ENCODE peak calls at places on chromosome 6, in seven cellular contexts. One of them, this sample, is unnamed. For H3K27me3, the result is how much of the 10 kb centered on the place peaks cover.

GRCh38 chr6:137970368-137970767 is 103.3 kb downstream of the TNFAIP3 start:
- DNase-seq in uterus: no peak
- DNase-seq in GM12878: no peak
- DNase-seq in body of pancreas: no peak
- DNase-seq in breast epithelium: no peak
- DNase-seq in adrenal gland: no peak
- DNase-seq in K562: no peak
- DNase-seq in this sample: no peak

GRCh38 chr6:135115411-135116293 is 61.0 kb upstream of the HBS1L start:
- DNase-seq in adrenal gland: no peak
- DNase-seq in breast epithelium: no peak
- DNase-seq in K562: no peak
- DNase-seq in GM12878: no peak
- DNase-seq in body of pancreas: no peak
- DNase-seq in uterus: no peak
- DNase-seq in this sample: no peak

GRCh38 chr6:97198181-97198580 is 84.8 kb downstream of the MMS22L start:
- DNase-seq in uterus: no peak
- DNase-seq in K562: no peak
- DNase-seq in body of pancreas: no peak
- DNase-seq in adrenal gland: no peak
- DNase-seq in breast epithelium: no peak
- DNase-seq in GM12878: no peak
- DNase-seq in this sample: no peak

GRCh38 chr6:984031-984430 is 291.1 kb upstream of the EXOC2 start:
- DNase-seq in K562: no peak
- DNase-seq in GM12878: no peak
- DNase-seq in breast epithelium: no peak
- DNase-seq in body of pancreas: no peak
- DNase-seq in uterus: no peak
- DNase-seq in adrenal gland: no peak
- DNase-seq in this sample: no peak

GRCh38 chr6:129679758-129680157 is 30.2 kb downstream of the ARHGAP18 start:
- DNase-seq in breast epithelium: no peak
- DNase-seq in GM12878: no peak
- DNase-seq in K562: peak
- DNase-seq in body of pancreas: no peak
- DNase-seq in adrenal gland: no peak
- DNase-seq in uterus: no peak
- DNase-seq in this sample: no peak

GRCh38 chr6:112296694-112297093 is 42.3 kb upstream of the LAMA4 start:
- DNase-seq in adrenal gland: no peak
- DNase-seq in body of pancreas: no peak
- DNase-seq in uterus: no peak
- DNase-seq in K562: no peak
- DNase-seq in GM12878: no peak
- DNase-seq in breast epithelium: no peak
- DNase-seq in this sample: no peak

GRCh38 chr6:34462561-34462971 is 3.3 kb upstream of the PACSIN1 start:
- DNase-seq in K562: peak
- DNase-seq in GM12878: no peak
- DNase-seq in breast epithelium: no peak
- DNase-seq in adrenal gland: peak
- DNase-seq in uterus: no peak
- DNase-seq in body of pancreas: peak
- DNase-seq in this sample: no peak

GRCh38 chr6:111076024-111076680 is 11.2 kb upstream of the SLC16A10 start:
- DNase-seq in breast epithelium: no peak
- DNase-seq in uterus: no peak
- DNase-seq in GM12878: no peak
- DNase-seq in K562: no peak
- DNase-seq in adrenal gland: peak
- DNase-seq in body of pancreas: no peak
- DNase-seq in this sample: no peak

GRCh38 chr6:35601331-35602132 is 87.2 kb downstream of the FKBP5 start:
- DNase-seq in GM12878: no peak
- DNase-seq in adrenal gland: peak
- DNase-seq in K562: no peak
- DNase-seq in uterus: peak
- DNase-seq in body of pancreas: peak
- DNase-seq in breast epithelium: no peak
- DNase-seq in this sample: peak

GRCh38 chr6:112979830-112980229 is 632.7 kb downstream of the RFPL4B start:
- DNase-seq in adrenal gland: no peak
- DNase-seq in breast epithelium: no peak
- DNase-seq in body of pancreas: no peak
- DNase-seq in GM12878: no peak
- DNase-seq in K562: no peak
- DNase-seq in uterus: no peak
- DNase-seq in this sample: no peak

GRCh38 chr6:39114395-39114706 is 635 bp downstream of the SAYSD1 start:
- DNase-seq in body of pancreas: no peak
- DNase-seq in uterus: no peak
- DNase-seq in GM12878: no peak
- DNase-seq in K562: no peak
- DNase-seq in breast epithelium: no peak
- DNase-seq in adrenal gland: no peak
- DNase-seq in this sample: no peak

GRCh38 chr6:158284340-158285210 is 27.7 kb upstream of the TULP4 start:
- DNase-seq in adrenal gland: no peak
- DNase-seq in K562: no peak
- DNase-seq in body of pancreas: no peak
- DNase-seq in uterus: peak
- DNase-seq in breast epithelium: no peak
- DNase-seq in GM12878: no peak
- DNase-seq in this sample: no peak

GRCh38 chr6:167441653-167442644 is 117.1 kb downstream of the TTLL2 start:
- DNase-seq in uterus: no peak
- DNase-seq in body of pancreas: no peak
- DNase-seq in K562: no peak
- DNase-seq in adrenal gland: no peak
- DNase-seq in breast epithelium: no peak
- DNase-seq in GM12878: no peak
- DNase-seq in this sample: no peak

GRCh38 chr6:10202111-10202510 is 212.8 kb downstream of the TFAP2A start:
- DNase-seq in GM12878: no peak
- DNase-seq in breast epithelium: no peak
- DNase-seq in uterus: no peak
- DNase-seq in K562: no peak
- DNase-seq in adrenal gland: no peak
- DNase-seq in body of pancreas: no peak
- DNase-seq in this sample: no peak

GRCh38 chr6:134678436-134678889 is 271.4 kb downstream of the ALDH8A1 start:
- DNase-seq in adrenal gland: peak
- DNase-seq in body of pancreas: peak
- DNase-seq in K562: no peak
- DNase-seq in GM12878: no peak
- DNase-seq in uterus: peak
- DNase-seq in breast epithelium: no peak
- DNase-seq in this sample: no peak

GRCh38 chr6:12132351-12133222 is 120.5 kb downstream of the HIVEP1 start:
- DNase-seq in K562: no peak
- DNase-seq in GM12878: no peak
- DNase-seq in body of pancreas: no peak
- DNase-seq in uterus: no peak
- DNase-seq in adrenal gland: no peak
- DNase-seq in breast epithelium: no peak
- DNase-seq in this sample: no peak

DNA sequence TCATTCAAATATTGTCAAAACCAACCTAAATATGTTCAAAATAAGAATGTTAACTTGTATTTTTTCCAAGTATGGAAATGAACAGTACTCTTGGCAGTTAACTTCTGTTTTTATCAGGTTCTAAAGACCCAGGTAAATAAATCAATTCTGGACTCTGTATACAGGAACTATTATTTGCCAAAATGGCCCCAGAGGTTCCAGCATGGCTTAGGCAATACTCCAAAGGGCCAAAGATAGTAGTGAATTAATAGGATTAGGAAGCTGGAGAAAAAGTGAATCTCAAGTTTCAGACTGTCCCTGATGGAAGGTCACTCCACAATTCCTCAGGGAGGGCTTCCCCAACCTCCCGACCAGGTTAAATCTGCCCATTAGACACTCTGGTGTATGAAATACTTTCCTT is 6.7 kb downstream of the BACH2 start:
- DNase-seq in adrenal gland: no peak
- DNase-seq in body of pancreas: no peak
- DNase-seq in uterus: no peak
- DNase-seq in K562: no peak
- DNase-seq in GM12878: no peak
- DNase-seq in breast epithelium: no peak
- DNase-seq in this sample: no peak
- H3K27me3 ChIP-seq in adrenal gland: under half
- H3K27me3 ChIP-seq in body of pancreas: under half
- H3K27me3 ChIP-seq in uterus: under half
- H3K27me3 ChIP-seq in K562: under half
- H3K27me3 ChIP-seq in GM12878: under half
- H3K27me3 ChIP-seq in breast epithelium: under half
- H3K27me3 ChIP-seq in this sample: under half

GRCh38 chr6:44245912-44246662 is 814 bp upstream of the HSP90AB1 start:
- DNase-seq in K562: peak
- DNase-seq in adrenal gland: peak
- DNase-seq in uterus: peak
- DNase-seq in body of pancreas: peak
- DNase-seq in breast epithelium: peak
- DNase-seq in GM12878: no peak
- DNase-seq in this sample: peak
- TF ChIP-seq CTCF in K562: peak
- TF ChIP-seq CTCF in adrenal gland: peak
- TF ChIP-seq CTCF in uterus: peak
- TF ChIP-seq CTCF in body of pancreas: no peak
- TF ChIP-seq CTCF in breast epithelium: no peak
- TF ChIP-seq CTCF in GM12878: peak
- TF ChIP-seq CTCF in this sample: peak

DNA sequence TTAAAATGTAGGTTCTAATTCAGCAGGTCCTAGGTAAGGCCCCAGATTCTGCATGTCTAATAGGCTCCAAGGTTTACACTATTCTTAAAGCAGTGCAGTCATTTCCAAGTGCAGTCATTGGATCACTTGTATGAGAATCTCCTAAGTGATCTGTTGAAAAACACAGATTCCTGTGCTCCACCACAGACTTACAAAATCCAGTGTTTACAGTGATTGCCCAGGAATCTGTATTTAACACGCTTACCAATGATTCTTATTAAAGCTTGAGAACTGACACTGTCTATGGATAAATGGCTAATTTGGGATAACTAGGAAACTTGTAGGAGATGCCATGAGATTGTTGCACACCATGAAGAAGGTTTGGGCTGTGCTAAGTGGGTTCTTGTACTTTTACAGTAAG is 104.6 kb upstream of the PLEKHG1 start:
- DNase-seq in uterus: no peak
- DNase-seq in breast epithelium: no peak
- DNase-seq in adrenal gland: no peak
- DNase-seq in GM12878: no peak
- DNase-seq in body of pancreas: no peak
- DNase-seq in K562: no peak
- DNase-seq in this sample: no peak
- TF ChIP-seq POLR2A in uterus: no peak
- TF ChIP-seq POLR2A in breast epithelium: no peak
- TF ChIP-seq POLR2A in adrenal gland: no peak
- TF ChIP-seq POLR2A in GM12878: no peak
- TF ChIP-seq POLR2A in body of pancreas: no peak
- TF ChIP-seq POLR2A in K562: no peak
- TF ChIP-seq POLR2A in this sample: no peak

DNA sequence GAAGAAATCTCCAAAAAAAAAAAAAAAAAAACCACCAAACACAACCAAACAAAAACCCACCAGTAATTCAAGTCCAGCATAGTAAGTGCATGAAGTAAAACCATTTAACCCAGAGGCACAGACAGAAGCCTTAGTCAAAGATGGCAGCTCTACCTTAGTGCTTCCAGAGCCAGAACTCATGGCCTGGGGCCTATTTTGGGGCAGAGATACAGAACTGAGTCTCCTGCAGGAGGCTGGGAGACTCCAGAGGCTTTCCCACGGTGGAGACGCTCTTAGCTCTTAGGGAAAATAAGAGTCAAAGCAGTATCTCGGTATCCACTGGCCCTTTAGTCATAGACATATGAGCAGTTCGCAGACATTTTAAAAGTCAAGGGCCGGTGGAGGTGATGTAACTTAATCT is 129.5 kb downstream of the GPX5 start:
- DNase-seq in body of pancreas: no peak
- DNase-seq in adrenal gland: no peak
- DNase-seq in GM12878: no peak
- DNase-seq in uterus: no peak
- DNase-seq in K562: no peak
- DNase-seq in breast epithelium: no peak
- DNase-seq in this sample: no peak
- H3K27me3 ChIP-seq in body of pancreas: under half
- H3K27me3 ChIP-seq in adrenal gland: under half
- H3K27me3 ChIP-seq in GM12878: under half
- H3K27me3 ChIP-seq in uterus: under half
- H3K27me3 ChIP-seq in K562: under half
- H3K27me3 ChIP-seq in breast epithelium: under half
- H3K27me3 ChIP-seq in this sample: under half

DNA sequence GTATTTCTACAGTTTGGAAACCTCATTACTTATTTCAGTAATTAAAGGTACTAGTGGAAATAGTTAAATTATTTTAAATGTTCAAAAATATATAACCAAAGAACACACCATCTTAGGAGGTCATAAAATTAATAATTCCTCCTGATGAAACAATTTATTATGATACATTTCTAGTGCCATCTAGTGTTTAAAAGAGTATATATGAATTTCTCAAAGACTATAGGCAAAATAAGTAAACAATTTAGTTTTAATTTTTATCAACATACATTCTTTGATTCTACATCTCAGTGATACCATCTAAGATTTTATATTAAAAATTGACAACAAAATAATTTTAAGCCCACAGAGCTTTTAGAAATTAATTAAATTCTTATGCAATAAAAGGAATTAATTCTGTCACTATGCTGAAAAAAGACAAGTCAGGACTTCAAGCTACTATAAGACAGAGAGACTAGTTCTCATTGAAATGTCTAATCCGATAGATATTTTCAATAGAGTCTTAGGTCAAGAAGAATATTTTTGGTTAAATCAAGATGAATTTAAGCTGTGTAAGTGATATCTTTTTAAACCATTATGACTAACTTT is 107.8 kb upstream of the RNF217 start:
- DNase-seq in adrenal gland: no peak
- DNase-seq in breast epithelium: no peak
- DNase-seq in body of pancreas: no peak
- DNase-seq in uterus: no peak
- DNase-seq in K562: no peak
- DNase-seq in GM12878: no peak
- DNase-seq in this sample: no peak
- TF ChIP-seq CTCF in adrenal gland: no peak
- TF ChIP-seq CTCF in breast epithelium: no peak
- TF ChIP-seq CTCF in body of pancreas: no peak
- TF ChIP-seq CTCF in uterus: no peak
- TF ChIP-seq CTCF in K562: no peak
- TF ChIP-seq CTCF in GM12878: no peak
- TF ChIP-seq CTCF in this sample: peak

This sample was measured in tibial nerve.